ENCODE peak calls at places on chromosomes 12 and 14, in eight cellular contexts. O is glutamatergic neuron, L is Peyer's patch, G is NCI-H1930, Z is AG04450, A is substantia nigra, P is left cardiac atrium, Q is NCI-H748 treated with DMSO at 0.1 percent for 48 hours. V is an unnamed sample.

GRCh38 chr14:49880267-49881064 is 12.4 kb upstream of the ARF6 start:
- DNase-seq in Z (no peak), G (no peak), L (no peak), Q (no peak), O (no peak), P (no peak), A (no peak), V (no peak)

GRCh38 chr12:52080403-52081201 is 1.1 kb downstream of the SMIM41 start:
- DNase-seq in L (no peak), P (no peak), O (no peak), A (no peak), Z (no peak), Q (no peak), G (no peak), V (no peak)

GRCh38 chr12:124636138-124636968 is 68.9 kb upstream of the NCOR2 start:
- DNase-seq in Z (no peak), L (no peak), A (no peak), Q (no peak), P (peak; percentile 60), O (no peak), G (no peak), V (no peak)

GRCh38 chr12:58539295-58539694 is 381.0 kb downstream of the LRIG3 start:
- DNase-seq in G (no peak), Q (no peak), L (no peak), Z (no peak), A (no peak), O (no peak), P (no peak), V (no peak)

GRCh38 chr12:46472893-46473633 is 100.5 kb upstream of the SLC38A2 start:
- DNase-seq in G (no peak), Z (no peak), A (no peak), Q (no peak), L (no peak), O (no peak), P (no peak), V (no peak)

GRCh38 chr12:92566448-92567040 is 136.2 kb upstream of the PLEKHG7 start:
- DNase-seq in A (no peak), Q (no peak), L (no peak), P (no peak), G (no peak), O (no peak), Z (no peak), V (no peak)

GRCh38 chr12:69994593-69995222 is 169.7 kb downstream of the MYRFL start:
- DNase-seq in Q (no peak), L (no peak), O (no peak), Z (no peak), P (no peak), G (no peak), A (no peak), V (no peak)

GRCh38 chr12:10214131-10214876 is 1.6 kb downstream of the GABARAPL1 start:
- DNase-seq in A (no peak), Q (no peak), L (no peak), O (no peak), Z (no peak), P (no peak), G (no peak), V (no peak)

GRCh38 chr14:44803239-44803905 is 158.4 kb downstream of the KLHL28 start:
- DNase-seq in Z (no peak), O (no peak), G (peak; percentile 42), P (no peak), L (no peak), Q (peak; percentile 83), A (no peak), V (peak; percentile 10)

GRCh38 chr12:55974308-55974724 is 438 bp downstream of the RAB5B start:
- DNase-seq in P (peak; percentile 58), L (peak; percentile 20), Q (no peak), Z (no peak), A (no peak), O (peak; percentile 62), G (no peak), V (no peak)

GRCh38 chr12:1529862-1530591 is 64.4 kb downstream of the FBXL14 start:
- DNase-seq in Q (no peak), O (peak; percentile 47), Z (no peak), A (no peak), L (no peak), P (no peak), G (no peak), V (no peak)

GRCh38 chr12:111942557-111942956 is 70.4 kb downstream of the TMEM116 start:
- DNase-seq in Q (no peak), L (no peak), O (no peak), G (no peak), Z (peak; percentile 79), A (no peak), P (no peak), V (peak; percentile 60)

GRCh38 chr12:109109756-109110350 is 6.5 kb upstream of the ACACB start:
- DNase-seq in Z (no peak), O (no peak), P (no peak), Q (no peak), G (no peak), L (no peak), A (no peak), V (no peak)

GRCh38 chr14:59541731-59542130 is 34.9 kb downstream of the CCDC175 start:
- DNase-seq in P (no peak), A (no peak), L (no peak), G (no peak), O (no peak), Z (no peak), Q (no peak), V (no peak)

GRCh38 chr12:40224439-40225291 is at the start of gene LRRK2:
- DNase-seq in O (peak; percentile 42), P (peak; percentile 89), G (peak; percentile 30), L (peak; percentile 83), Q (no peak), Z (no peak), A (peak; percentile 32), V (peak; percentile 54)

GRCh38 chr12:53115891-53116675 is 12.8 kb downstream of the SOAT2 start:
- DNase-seq in Z (no peak), P (no peak), A (no peak), G (no peak), Q (no peak), O (no peak), L (no peak), V (no peak)

GRCh38 chr14:71243697-71244096 is 336.4 kb downstream of the PCNX1 start:
- DNase-seq in Z (peak; percentile 69), A (no peak), P (no peak), L (no peak), G (no peak), O (no peak), Q (no peak), V (peak; percentile 72)

GRCh38 chr14:66539034-66539433 is 31.1 kb downstream of the GPHN start:
- DNase-seq in A (no peak), O (no peak), Z (no peak), P (no peak), L (no peak), Q (no peak), G (no peak), V (no peak)

GRCh38 chr14:21326972-21327371 is 47.1 kb downstream of the RPGRIP1 start:
- DNase-seq in A (no peak), O (no peak), L (no peak), P (no peak), Q (no peak), G (no peak), Z (no peak), V (no peak)

GRCh38 chr12:6753772-6754356 is 923 bp upstream of the MLF2 start:
- DNase-seq in L (no peak), P (no peak), Q (no peak), O (peak; percentile 29), A (no peak), G (no peak), Z (no peak), V (no peak)

GRCh38 chr14:100711493-100711892 is 15.2 kb upstream of the DLK1 start:
- DNase-seq in G (no peak), A (no peak), Z (no peak), L (no peak), O (peak; percentile 62), P (no peak), Q (no peak), V (no peak)

GRCh38 chr14:37985826-37986470 is 221.8 kb upstream of the SSTR1 start:
- DNase-seq in Q (peak; percentile 23), P (peak; percentile 33), O (peak; percentile 21), Z (peak; percentile 11), A (no peak), L (no peak), G (no peak), V (no peak)

GRCh38 chr14:61258985-61259384 is 22.2 kb downstream of the TMEM30B start:
- DNase-seq in Z (no peak), A (no peak), Q (no peak), G (no peak), L (no peak), O (no peak), P (no peak), V (no peak)

GRCh38 chr12:31306871-31307270 is 19.1 kb downstream of the SINHCAF start:
- DNase-seq in P (no peak), A (no peak), L (no peak), O (no peak), Q (no peak), G (no peak), Z (no peak), V (no peak)

GRCh38 chr12:7019043-7019569 is 830 bp upstream of the LPCAT3 start:
- DNase-seq in O (no peak), P (no peak), G (no peak), Z (no peak), L (no peak), A (no peak), Q (no peak), V (no peak)

GRCh38 chr14:105475916-105476845 is 1.6 kb downstream of the CRIP2 start:
- DNase-seq in G (no peak), L (no peak), Z (no peak), P (peak; percentile 78), O (no peak), Q (no peak), A (peak; percentile 76), V (no peak)

GRCh38 chr12:104280111-104280510 is 23.4 kb upstream of the EID3 start:
- DNase-seq in P (no peak), A (no peak), Q (no peak), O (no peak), G (no peak), Z (no peak), L (no peak), V (no peak)

GRCh38 chr14:50855558-50855957 is 16.3 kb upstream of the ABHD12B start:
- DNase-seq in G (no peak), Z (no peak), L (no peak), P (no peak), A (no peak), O (no peak), Q (no peak), V (no peak)

GRCh38 chr12:124015791-124016510 is 42.9 kb downstream of the ZNF664 start:
- DNase-seq in Z (no peak), L (no peak), Q (no peak), P (no peak), A (no peak), G (no peak), O (no peak), V (no peak)

GRCh38 chr12:62919827-62920226 is 15.1 kb downstream of the PPM1H start:
- DNase-seq in P (no peak), L (no peak), A (peak; percentile 22), O (no peak), Z (peak; percentile 8), Q (peak; percentile 73), G (no peak), V (no peak)

V was measured in AG09319.